ENCODE peak calls at places on chromosomes 1 and 21, in seven cellular contexts. One of them, this sample, is unnamed.

GRCh38 chr1:61053712-61054608 is 28.4 kb upstream of the NFIA start:
- DNase-seq in HCT116: no peak
- DNase-seq in H1: peak; percentile 67
- DNase-seq in HepG2: no peak
- DNase-seq in SK-N-SH: peak; percentile 74
- DNase-seq in K562: peak; percentile 84
- DNase-seq in GM12878: no peak
- DNase-seq in this sample: no peak

GRCh38 chr1:18527514-18527913 is 46.8 kb downstream of the KLHDC7A start:
- DNase-seq in HCT116: no peak
- DNase-seq in K562: no peak
- DNase-seq in GM12878: no peak
- DNase-seq in HepG2: no peak
- DNase-seq in H1: no peak
- DNase-seq in SK-N-SH: no peak
- DNase-seq in this sample: no peak

GRCh38 chr1:54409156-54410142 is 3.3 kb upstream of the SSBP3 start:
- DNase-seq in H1: no peak
- DNase-seq in SK-N-SH: no peak
- DNase-seq in HepG2: no peak
- DNase-seq in K562: peak; percentile 87
- DNase-seq in HCT116: no peak
- DNase-seq in GM12878: peak; percentile 48
- DNase-seq in this sample: no peak

GRCh38 chr1:234862944-234863515 is 253.1 kb upstream of the IRF2BP2 start:
- DNase-seq in H1: no peak
- DNase-seq in SK-N-SH: no peak
- DNase-seq in GM12878: no peak
- DNase-seq in HCT116: no peak
- DNase-seq in K562: no peak
- DNase-seq in HepG2: peak; percentile 65
- DNase-seq in this sample: no peak

GRCh38 chr1:183284086-183284485 is 98.0 kb downstream of the LAMC2 start:
- DNase-seq in HCT116: no peak
- DNase-seq in K562: no peak
- DNase-seq in SK-N-SH: no peak
- DNase-seq in GM12878: no peak
- DNase-seq in H1: no peak
- DNase-seq in HepG2: no peak
- DNase-seq in this sample: no peak

GRCh38 chr1:106584663-106585062 is 471.8 kb upstream of the PRMT6 start:
- DNase-seq in K562: no peak
- DNase-seq in H1: no peak
- DNase-seq in HepG2: no peak
- DNase-seq in HCT116: no peak
- DNase-seq in SK-N-SH: no peak
- DNase-seq in GM12878: no peak
- DNase-seq in this sample: no peak

GRCh38 chr21:29893687-29894086 is 46.1 kb downstream of the GRIK1 start:
- DNase-seq in SK-N-SH: no peak
- DNase-seq in GM12878: no peak
- DNase-seq in K562: no peak
- DNase-seq in HCT116: no peak
- DNase-seq in HepG2: no peak
- DNase-seq in H1: no peak
- DNase-seq in this sample: no peak

GRCh38 chr1:47450606-47451005 is 12.8 kb downstream of the FOXD2 start:
- DNase-seq in GM12878: no peak
- DNase-seq in H1: no peak
- DNase-seq in K562: no peak
- DNase-seq in SK-N-SH: no peak
- DNase-seq in HCT116: no peak
- DNase-seq in HepG2: no peak
- DNase-seq in this sample: no peak

GRCh38 chr1:192601145-192602048 is 25.8 kb downstream of the RGS1 start:
- DNase-seq in H1: no peak
- DNase-seq in HepG2: no peak
- DNase-seq in GM12878: no peak
- DNase-seq in SK-N-SH: no peak
- DNase-seq in HCT116: no peak
- DNase-seq in K562: no peak
- DNase-seq in this sample: no peak

GRCh38 chr1:152182942-152183341 is 23.9 kb upstream of the RPTN start:
- DNase-seq in K562: no peak
- DNase-seq in HCT116: no peak
- DNase-seq in SK-N-SH: no peak
- DNase-seq in GM12878: no peak
- DNase-seq in HepG2: no peak
- DNase-seq in H1: no peak
- DNase-seq in this sample: no peak

GRCh38 chr21:38490411-38491020 is 7.8 kb downstream of the ERG start:
- DNase-seq in SK-N-SH: no peak
- DNase-seq in H1: no peak
- DNase-seq in GM12878: no peak
- DNase-seq in K562: no peak
- DNase-seq in HCT116: no peak
- DNase-seq in HepG2: no peak
- DNase-seq in this sample: no peak

GRCh38 chr1:68359045-68359444 is 90.7 kb downstream of the RPE65 start:
- DNase-seq in GM12878: no peak
- DNase-seq in K562: no peak
- DNase-seq in SK-N-SH: no peak
- DNase-seq in H1: no peak
- DNase-seq in HepG2: no peak
- DNase-seq in HCT116: no peak
- DNase-seq in this sample: no peak

GRCh38 chr1:15786581-15786980 is 20.9 kb downstream of the UQCRHL start:
- DNase-seq in SK-N-SH: no peak
- DNase-seq in GM12878: no peak
- DNase-seq in K562: no peak
- DNase-seq in H1: no peak
- DNase-seq in HCT116: no peak
- DNase-seq in HepG2: no peak
- DNase-seq in this sample: no peak

GRCh38 chr1:15785683-15786082 is 21.8 kb downstream of the UQCRHL start:
- DNase-seq in HepG2: no peak
- DNase-seq in SK-N-SH: peak; percentile 9
- DNase-seq in H1: no peak
- DNase-seq in GM12878: no peak
- DNase-seq in K562: no peak
- DNase-seq in HCT116: no peak
- DNase-seq in this sample: no peak

DNA sequence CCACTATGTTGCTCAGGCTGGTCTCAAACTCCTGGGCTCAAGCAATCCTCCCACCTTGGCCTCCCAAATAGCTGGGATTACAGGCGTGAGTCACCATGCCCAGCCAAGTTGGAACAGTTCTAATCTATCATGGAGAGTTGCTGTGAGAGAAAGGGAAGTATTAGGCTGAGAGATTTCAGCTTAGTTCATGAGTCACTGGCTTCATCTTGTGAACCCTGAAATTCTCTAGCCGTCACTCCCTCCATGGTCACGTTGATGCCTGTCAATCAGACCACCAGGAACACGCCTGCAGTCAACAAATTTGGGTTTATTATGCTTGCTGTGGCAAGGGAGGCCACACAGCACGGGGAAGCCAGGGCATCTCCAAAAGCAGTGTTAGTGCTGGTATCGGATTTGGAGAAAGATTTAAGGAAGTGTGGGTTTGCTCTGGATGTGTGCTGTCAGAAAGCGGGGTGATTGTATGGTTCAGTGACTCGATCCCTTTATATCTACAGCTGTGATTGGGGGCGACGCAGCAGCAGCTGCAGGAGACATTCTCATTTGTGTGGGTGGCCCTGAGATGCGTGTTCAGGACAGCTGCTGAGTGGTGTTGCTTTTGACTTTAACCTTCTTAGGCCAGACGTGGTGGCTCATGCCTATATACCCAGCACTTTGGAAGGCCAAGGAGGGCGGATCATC is 18.7 kb downstream of the UQCRHL start:
- DNase-seq in K562: peak; percentile 60
- DNase-seq in SK-N-SH: no peak
- DNase-seq in GM12878: no peak
- DNase-seq in HepG2: no peak
- DNase-seq in HCT116: no peak
- DNase-seq in H1: no peak
- DNase-seq in this sample: no peak
- TF ChIP-seq JUND in K562: peak; percentile 80
- TF ChIP-seq JUND in SK-N-SH: no peak
- TF ChIP-seq JUND in GM12878: no peak
- TF ChIP-seq JUND in HepG2: no peak
- TF ChIP-seq JUND in HCT116: no peak
- TF ChIP-seq JUND in H1: no peak
- TF ChIP-seq JUND in this sample: no peak

DNA sequence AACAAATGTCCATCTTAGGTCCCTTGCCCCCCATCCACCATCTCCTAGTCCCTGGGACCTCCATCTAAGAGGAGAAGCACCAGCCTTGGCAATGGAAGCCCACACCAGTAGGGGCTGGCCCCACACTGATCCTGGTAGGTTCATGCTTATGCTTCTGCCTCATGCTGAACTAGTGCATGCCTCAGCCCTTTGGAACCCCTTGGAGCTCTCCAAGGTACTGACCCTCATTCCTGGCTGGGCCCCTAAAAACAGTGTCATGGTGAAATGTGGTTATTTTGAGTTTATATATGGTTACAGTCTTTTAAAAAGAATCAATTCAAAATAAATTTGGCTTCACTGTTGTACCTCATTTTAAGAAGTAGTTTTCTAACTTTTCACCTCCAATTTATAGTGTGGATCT is 108.3 kb downstream of the HIVEP3 start:
- DNase-seq in H1: peak; percentile 67
- DNase-seq in K562: peak; percentile 47
- DNase-seq in HCT116: no peak
- DNase-seq in SK-N-SH: no peak
- DNase-seq in HepG2: no peak
- DNase-seq in GM12878: no peak
- DNase-seq in this sample: no peak
- TF ChIP-seq JUND in H1: no peak
- TF ChIP-seq JUND in K562: no peak
- TF ChIP-seq JUND in HCT116: no peak
- TF ChIP-seq JUND in SK-N-SH: no peak
- TF ChIP-seq JUND in HepG2: no peak
- TF ChIP-seq JUND in GM12878: no peak
- TF ChIP-seq JUND in this sample: no peak

GRCh38 chr1:21301794-21302440 is 11.7 kb upstream of the ECE1 start:
- DNase-seq in GM12878: no peak
- DNase-seq in H1: no peak
- DNase-seq in HepG2: no peak
- DNase-seq in HCT116: no peak
- DNase-seq in K562: no peak
- DNase-seq in SK-N-SH: no peak
- DNase-seq in this sample: no peak
- TF ChIP-seq JUND in GM12878: no peak
- TF ChIP-seq JUND in H1: no peak
- TF ChIP-seq JUND in HepG2: no peak
- TF ChIP-seq JUND in HCT116: no peak
- TF ChIP-seq JUND in K562: no peak
- TF ChIP-seq JUND in SK-N-SH: no peak
- TF ChIP-seq JUND in this sample: no peak

DNA sequence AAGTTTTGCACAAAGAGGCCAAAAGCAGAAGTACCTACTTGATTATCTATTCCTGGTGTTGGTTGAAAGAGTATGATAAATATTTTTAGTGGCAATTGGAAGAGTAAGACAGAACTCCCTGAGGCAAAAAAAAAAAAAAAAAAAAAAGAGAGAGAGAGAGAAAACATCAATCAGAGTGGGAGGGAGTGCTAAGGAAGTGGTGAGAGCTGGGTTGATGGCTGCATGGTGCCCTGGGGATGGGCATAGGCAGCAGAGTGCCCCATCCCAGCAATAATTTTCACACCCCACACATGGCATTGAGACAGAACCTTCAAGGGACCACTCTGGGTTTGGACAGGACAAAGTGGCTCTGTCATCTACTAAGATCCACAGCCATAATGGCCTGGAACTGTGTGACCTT is 59.4 kb upstream of the FAM20B start:
- DNase-seq in HCT116: no peak
- DNase-seq in H1: no peak
- DNase-seq in HepG2: no peak
- DNase-seq in GM12878: no peak
- DNase-seq in K562: no peak
- DNase-seq in SK-N-SH: no peak
- DNase-seq in this sample: no peak
- TF ChIP-seq JUND in HCT116: no peak
- TF ChIP-seq JUND in H1: no peak
- TF ChIP-seq JUND in HepG2: no peak
- TF ChIP-seq JUND in GM12878: no peak
- TF ChIP-seq JUND in K562: no peak
- TF ChIP-seq JUND in SK-N-SH: no peak
- TF ChIP-seq JUND in this sample: no peak

GRCh38 chr1:185016880-185017279 is 28.5 kb upstream of the RNF2 start:
- DNase-seq in H1: no peak
- DNase-seq in K562: peak; percentile 32
- DNase-seq in SK-N-SH: no peak
- DNase-seq in HCT116: no peak
- DNase-seq in GM12878: no peak
- DNase-seq in HepG2: no peak
- DNase-seq in this sample: no peak
- TF ChIP-seq JUND in H1: no peak
- TF ChIP-seq JUND in K562: no peak
- TF ChIP-seq JUND in SK-N-SH: no peak
- TF ChIP-seq JUND in HCT116: no peak
- TF ChIP-seq JUND in GM12878: no peak
- TF ChIP-seq JUND in HepG2: no peak
- TF ChIP-seq JUND in this sample: no peak

GRCh38 chr1:40155910-40156309 is 5.3 kb upstream of the RLF start:
- DNase-seq in SK-N-SH: no peak
- DNase-seq in GM12878: no peak
- DNase-seq in HCT116: no peak
- DNase-seq in K562: no peak
- DNase-seq in H1: no peak
- DNase-seq in HepG2: no peak
- DNase-seq in this sample: no peak

GRCh38 chr1:40151457-40152079 is 9.6 kb upstream of the RLF start:
- DNase-seq in H1: no peak
- DNase-seq in GM12878: no peak
- DNase-seq in K562: no peak
- DNase-seq in HepG2: no peak
- DNase-seq in SK-N-SH: no peak
- DNase-seq in HCT116: no peak
- DNase-seq in this sample: no peak

DNA sequence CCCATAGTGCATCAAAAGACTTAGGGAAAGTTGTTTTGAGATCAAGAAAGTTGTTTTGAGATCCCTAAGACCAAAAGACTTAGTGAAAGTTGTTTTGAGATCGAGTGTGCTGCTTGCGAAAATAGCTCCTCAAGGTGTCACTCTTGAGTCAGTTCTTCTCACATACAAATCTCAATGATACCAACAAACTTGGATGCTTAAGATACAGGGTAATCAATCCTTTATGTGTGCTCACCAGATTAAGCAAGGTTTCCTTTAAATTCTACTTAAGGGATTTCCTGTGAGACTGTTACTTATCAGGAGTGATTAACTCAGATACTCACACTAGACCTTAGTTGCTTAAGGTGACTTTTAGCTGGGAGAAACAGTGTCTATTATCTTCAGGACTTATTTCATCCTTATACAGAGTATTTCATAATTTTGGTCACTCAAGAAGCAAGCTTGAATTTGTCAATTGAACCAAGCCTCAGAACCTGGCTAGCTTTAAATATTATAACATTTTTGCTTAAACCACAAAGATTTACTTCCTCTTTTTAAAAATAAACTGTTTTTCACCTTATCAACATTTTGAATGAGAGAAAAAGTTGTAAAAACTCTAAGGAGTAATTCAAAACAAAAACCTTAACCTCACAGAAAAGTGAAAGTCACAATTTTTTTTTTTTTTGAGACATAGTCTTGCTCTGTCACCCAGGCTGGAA is 8.0 kb upstream of the RLF start:
- DNase-seq in HCT116: peak; percentile 62
- DNase-seq in GM12878: peak; percentile 59
- DNase-seq in K562: peak; percentile 78
- DNase-seq in HepG2: peak; percentile 32
- DNase-seq in H1: no peak
- DNase-seq in SK-N-SH: peak; percentile 27
- DNase-seq in this sample: no peak
- TF ChIP-seq JUND in HCT116: no peak
- TF ChIP-seq JUND in GM12878: no peak
- TF ChIP-seq JUND in K562: no peak
- TF ChIP-seq JUND in HepG2: no peak
- TF ChIP-seq JUND in H1: no peak
- TF ChIP-seq JUND in SK-N-SH: no peak
- TF ChIP-seq JUND in this sample: no peak

This sample was measured in T47D.